ENCODE peak calls at places on chromosome X, in nine cellular contexts. M is lower lobe of right lung; R is left ventricle myocardium inferior; H is CD8-positive, alpha-beta T cell; K is mammary epithelial cell; V is right atrium auricular region; D is lung; J is transverse colon; W is Peyer's patch. G is an unnamed sample.

GRCh38 chrX:110409925-110410324 is 51.3 kb downstream of the RTL9 start:
- DNase-seq in M (no peak), R (no peak), H (no peak), K (peak; percentile 85), V (no peak), D (no peak), J (no peak), W (no peak), G (peak; percentile 49)

GRCh38 chrX:20141281-20142220 is at the start of gene EIF1AX:
- DNase-seq in M (peak; percentile 96), R (peak; percentile 95), H (peak; percentile 88), K (peak; percentile 99), V (peak; percentile 99), D (peak; percentile 100), J (peak; percentile 99), W (peak; percentile 98), G (peak; percentile 100)

GRCh38 chrX:40272786-40273185 is 175.0 kb upstream of the BCOR start:
- DNase-seq in M (no peak), R (no peak), H (no peak), K (no peak), V (no peak), D (no peak), J (no peak), W (no peak), G (no peak)

GRCh38 chrX:16786791-16787735 is 797 bp downstream of the TXLNG start:
- DNase-seq in M (peak; percentile 47), R (no peak), H (peak; percentile 6), K (peak; percentile 19), V (no peak), D (no peak), J (peak; percentile 38), W (peak; percentile 29), G (peak; percentile 56)

GRCh38 chrX:46770817-46771163 is 11.9 kb upstream of the SLC9A7 start:
- DNase-seq in M (no peak), R (no peak), H (no peak), K (peak; percentile 88), V (no peak), D (no peak), J (no peak), W (no peak), G (no peak)

GRCh38 chrX:83535417-83536244 is 27.5 kb downstream of the POU3F4 start:
- DNase-seq in M (no peak), R (no peak), H (no peak), K (no peak), V (no peak), D (no peak), J (no peak), W (no peak), G (no peak)

GRCh38 chrX:51851507-51852085 is 41.8 kb upstream of the MAGED1 start:
- DNase-seq in M (no peak), R (no peak), H (no peak), K (peak; percentile 85), V (no peak), D (no peak), J (no peak), W (no peak), G (no peak)

GRCh38 chrX:63350979-63351616 is at the start of gene SPIN4:
- DNase-seq in M (peak; percentile 91), R (peak; percentile 85), H (peak; percentile 52), K (peak; percentile 76), V (peak; percentile 78), D (peak; percentile 83), J (peak; percentile 91), W (peak; percentile 80), G (peak; percentile 86)

GRCh38 chrX:639151-639550 is 8.6 kb downstream of the SHOX start:
- DNase-seq in M (no peak), R (no peak), H (no peak), K (no peak), V (no peak), D (no peak), J (no peak), W (no peak), G (no peak)
- H3K27me3 ChIP-seq in M (peaks cover 74% of the 10 kb centered on the region), R (peaks cover 94% of the 10 kb centered on the region), H (no peaks in the 10 kb centered on the region), K (peaks cover 26% of the 10 kb centered on the region), V (peaks cover 7% of the 10 kb centered on the region), D (peaks cover 52% of the 10 kb centered on the region), J (peaks cover 89% of the 10 kb centered on the region), W (no peaks in the 10 kb centered on the region), G (peaks cover 68% of the 10 kb centered on the region)

GRCh38 chrX:108362026-108362425 is 76.2 kb downstream of the COL4A6 start:
- DNase-seq in M (no peak), R (no peak), H (no peak), K (peak; percentile 30), V (no peak), D (no peak), J (no peak), W (no peak), G (no peak)
- H3K27me3 ChIP-seq in M (no peaks in the 10 kb centered on the region), R (no peaks in the 10 kb centered on the region), H (no peaks in the 10 kb centered on the region), K (no peaks in the 10 kb centered on the region), V (no peaks in the 10 kb centered on the region), D (no peaks in the 10 kb centered on the region), J (no peaks in the 10 kb centered on the region), W (no peaks in the 10 kb centered on the region), G (peaks cover 14% of the 10 kb centered on the region)

DNA sequence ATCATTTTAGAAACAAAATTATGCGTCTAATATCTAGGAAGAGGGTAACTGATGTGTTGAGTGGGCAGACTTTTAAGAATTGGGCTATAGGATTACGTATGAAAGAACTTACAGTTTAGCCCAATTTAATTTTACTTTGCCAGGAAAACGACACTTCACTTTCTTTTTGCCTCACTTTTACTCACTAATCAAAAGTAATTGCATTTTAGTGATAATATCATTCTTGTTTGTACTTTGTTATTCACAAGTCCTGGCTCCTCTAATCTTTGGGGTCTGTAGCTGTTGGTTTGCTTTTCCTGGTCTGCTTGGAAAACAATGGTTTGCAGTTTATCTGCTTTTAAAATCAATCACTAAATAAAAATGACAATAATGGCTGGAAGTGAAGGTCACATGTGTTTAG is 2.9 kb upstream of the ARX start:
- DNase-seq in M (no peak), R (no peak), H (no peak), K (no peak), V (no peak), D (no peak), J (no peak), W (no peak), G (no peak)
- H3K27me3 ChIP-seq in M (peaks cover 97% of the 10 kb centered on the region), R (peaks cover 100% of the 10 kb centered on the region), H (peaks cover 27% of the 10 kb centered on the region), K (peaks cover 22% of the 10 kb centered on the region), V (peaks cover 34% of the 10 kb centered on the region), D (peaks cover 17% of the 10 kb centered on the region), J (peaks cover 100% of the 10 kb centered on the region), W (no peaks in the 10 kb centered on the region), G (peaks cover 97% of the 10 kb centered on the region)

GRCh38 chrX:119996600-119997524 is 53.3 kb upstream of the NKAP start:
- DNase-seq in M (no peak), R (no peak), H (no peak), K (no peak), V (no peak), D (no peak), J (no peak), W (no peak), G (no peak)

GRCh38 chrX:119997570-119997969 is 54.0 kb upstream of the NKAP start:
- DNase-seq in M (no peak), R (no peak), H (no peak), K (no peak), V (no peak), D (no peak), J (no peak), W (no peak), G (no peak)

GRCh38 chrX:119999087-119999634 is 55.6 kb upstream of the NKAP start:
- DNase-seq in M (no peak), R (no peak), H (no peak), K (no peak), V (no peak), D (no peak), J (no peak), W (no peak), G (no peak)

GRCh38 chrX:120000490-120001246 is 57.1 kb upstream of the NKAP start:
- DNase-seq in M (no peak), R (no peak), H (no peak), K (no peak), V (no peak), D (no peak), J (no peak), W (no peak), G (no peak)

DNA sequence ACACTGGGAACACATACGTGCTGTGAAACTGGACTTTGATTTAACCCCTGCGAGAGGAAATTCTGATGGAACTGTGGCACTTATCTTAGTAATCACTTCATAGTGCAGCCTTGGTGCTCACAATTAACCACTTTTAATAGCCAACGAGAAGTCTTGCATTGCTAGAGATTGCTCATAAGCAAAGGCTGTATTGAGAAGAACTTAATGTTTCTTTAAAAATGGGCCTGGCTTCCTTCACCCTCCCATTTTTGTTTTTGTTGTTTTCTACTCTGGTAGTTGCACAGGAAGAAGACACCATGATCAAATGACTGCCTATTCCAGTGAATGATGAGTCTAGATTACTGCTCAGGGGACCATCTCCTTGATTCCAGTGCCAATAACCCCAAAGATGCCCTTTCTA is 52.5 kb upstream of the NKAP start:
- DNase-seq in M (no peak), R (no peak), H (no peak), K (no peak), V (no peak), D (no peak), J (no peak), W (no peak), G (no peak)
- H3K27me3 ChIP-seq in M (peaks cover 95% of the 10 kb centered on the region), R (peaks cover 98% of the 10 kb centered on the region), H (peaks cover 62% of the 10 kb centered on the region), K (peaks cover 32% of the 10 kb centered on the region), V (peaks cover 16% of the 10 kb centered on the region), D (peaks cover 11% of the 10 kb centered on the region), J (peaks cover 99% of the 10 kb centered on the region), W (no peaks in the 10 kb centered on the region), G (peaks cover 65% of the 10 kb centered on the region)

DNA sequence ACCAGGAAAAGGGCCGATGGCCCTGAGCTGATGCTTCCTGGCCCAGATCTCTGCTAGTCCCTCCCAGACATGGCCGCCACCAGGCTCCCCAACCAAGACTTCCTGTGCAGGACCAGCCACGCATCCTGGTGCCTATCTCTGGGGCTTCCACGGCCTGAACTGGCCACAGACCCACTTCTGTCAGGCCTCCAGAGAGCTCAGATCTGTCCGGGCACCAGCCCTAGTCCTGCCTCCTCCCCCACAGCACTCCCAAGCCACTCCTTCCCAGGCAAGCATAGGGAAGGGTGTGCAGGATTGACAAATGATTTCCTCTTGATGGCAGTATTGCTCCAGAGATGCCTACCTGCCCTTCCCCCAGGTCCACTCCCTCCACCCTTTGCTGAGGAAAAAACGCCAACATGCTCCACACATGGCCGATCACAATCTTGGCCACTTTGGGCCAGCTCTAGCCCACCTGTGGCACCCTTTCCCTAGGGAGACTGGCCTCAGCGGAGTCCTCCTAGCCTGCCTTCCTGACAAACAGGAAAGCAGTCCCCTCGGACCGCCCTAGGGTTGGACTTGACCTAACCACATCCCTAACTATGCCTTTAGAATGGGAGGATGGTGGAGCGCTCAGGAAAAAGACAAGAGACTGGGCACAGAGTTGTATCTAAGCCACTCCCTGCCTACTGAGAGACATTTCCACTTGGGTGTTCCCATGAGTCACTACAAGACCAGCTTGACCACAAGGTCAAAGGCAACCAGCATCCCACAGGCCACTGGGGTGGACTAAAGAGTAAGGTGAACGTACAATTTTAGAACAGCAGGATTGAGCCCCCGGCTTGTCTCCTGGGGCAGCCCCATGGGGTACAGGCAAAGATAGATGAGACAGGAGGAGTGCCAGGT is 277.5 kb upstream of the AGTR2 start:
- DNase-seq in M (no peak), R (no peak), H (no peak), K (peak; percentile 73), V (peak; percentile 60), D (peak; percentile 74), J (peak; percentile 81), W (peak; percentile 20), G (peak; percentile 80)
- H3K27me3 ChIP-seq in M (no peaks in the 10 kb centered on the region), R (no peaks in the 10 kb centered on the region), H (no peaks in the 10 kb centered on the region), K (no peaks in the 10 kb centered on the region), V (no peaks in the 10 kb centered on the region), D (no peaks in the 10 kb centered on the region), J (no peaks in the 10 kb centered on the region), W (no peaks in the 10 kb centered on the region), G (no peaks in the 10 kb centered on the region)